ENCODE peak calls at places on chromosomes 2 and 18, in seven cellular contexts. M is RWPE1, D is A549, Y is WTC11, H is cardiac muscle cell, A is GM12865, F is fibroblast of mammary gland. V is an unnamed sample.

GRCh38 chr2:8580316-8581047 is 101.4 kb upstream of the ID2 start:
- DNase-seq in A (no peak), F (no peak), M (no peak), D (no peak), H (no peak), Y (no peak), V (no peak)

GRCh38 chr2:39506215-39506614 is 69.1 kb upstream of the MAP4K3 start:
- DNase-seq in M (no peak), A (no peak), D (no peak), Y (no peak), H (no peak), F (no peak), V (no peak)

GRCh38 chr2:189679224-189679623 is 4.8 kb downstream of the ANKAR start:
- DNase-seq in A (no peak), Y (no peak), H (no peak), D (no peak), M (no peak), F (peak), V (no peak)

GRCh38 chr2:143808166-143808565 is 678.9 kb downstream of the ARHGAP15 start:
- DNase-seq in A (no peak), Y (no peak), H (no peak), F (peak), M (peak), D (no peak), V (no peak)

GRCh38 chr2:101223814-101224231 is 28.9 kb upstream of the CNOT11 start:
- DNase-seq in D (no peak), M (no peak), H (no peak), Y (no peak), A (peak), F (no peak), V (peak)

GRCh38 chr2:215880970-215881369 is 132.4 kb downstream of the MREG start:
- DNase-seq in M (no peak), H (no peak), D (no peak), A (peak), Y (no peak), F (no peak), V (peak)

GRCh38 chr2:111710613-111711012 is 173.4 kb downstream of the ANAPC1 start:
- DNase-seq in D (no peak), M (no peak), A (no peak), H (no peak), Y (no peak), F (no peak), V (no peak)

GRCh38 chr2:104766683-104767082 is 87.2 kb upstream of the POU3F3 start:
- DNase-seq in H (no peak), M (no peak), Y (peak), A (no peak), F (no peak), D (no peak), V (no peak)

GRCh38 chr2:10303174-10303633 is 500 bp downstream of the HPCAL1 start:
- DNase-seq in Y (no peak), D (no peak), H (no peak), F (no peak), A (no peak), M (no peak), V (no peak)

GRCh38 chr2:46074501-46074900 is 222.7 kb upstream of the EPAS1 start:
- DNase-seq in D (no peak), M (no peak), Y (no peak), H (peak), F (no peak), A (no peak), V (no peak)

GRCh38 chr2:240341064-240341463 is 94.4 kb upstream of the GPC1 start:
- DNase-seq in M (no peak), A (no peak), Y (no peak), F (no peak), H (no peak), D (no peak), V (no peak)

GRCh38 chr2:100820346-100821254 is 661 bp downstream of the NPAS2 start:
- DNase-seq in Y (peak), H (no peak), F (no peak), M (no peak), D (no peak), A (no peak), V (no peak)

GRCh38 chr18:72542993-72543361 is 1.2 kb downstream of the CBLN2 start:
- DNase-seq in D (no peak), A (no peak), F (no peak), Y (peak), M (no peak), H (peak), V (peak)

GRCh38 chr2:96802281-96802595 is 13.8 kb upstream of the CNNM3 start:
- DNase-seq in F (no peak), H (no peak), D (no peak), Y (no peak), M (no peak), A (peak), V (peak)

GRCh38 chr18:79058007-79058406 is 11.2 kb upstream of the ATP9B start:
- DNase-seq in Y (no peak), F (no peak), D (no peak), A (peak), H (no peak), M (no peak), V (no peak)

GRCh38 chr2:238848941-238849853 is 1.3 kb downstream of the TWIST2 start:
- DNase-seq in D (no peak), Y (peak), F (peak), A (no peak), M (no peak), H (no peak), V (no peak)

GRCh38 chr2:234240917-234241316 is 190.4 kb downstream of the SPP2 start:
- DNase-seq in H (no peak), F (peak), A (no peak), Y (no peak), D (no peak), M (peak), V (no peak)

GRCh38 chr2:20588918-20589871 is 61.7 kb downstream of the HS1BP3 start:
- DNase-seq in M (no peak), Y (no peak), A (no peak), F (no peak), H (no peak), D (no peak), V (no peak)

GRCh38 chr2:206096876-206097275 is 10.9 kb upstream of the INO80D start:
- DNase-seq in D (no peak), H (no peak), Y (no peak), M (no peak), F (no peak), A (no peak), V (no peak)

GRCh38 chr2:113891265-113891959 is 1.5 kb downstream of the ACTR3 start:
- DNase-seq in A (no peak), F (no peak), H (no peak), Y (no peak), D (no peak), M (no peak), V (no peak)

GRCh38 chr2:164735309-164735919 is 106.2 kb downstream of the COBLL1 start:
- DNase-seq in A (no peak), H (no peak), D (no peak), Y (no peak), M (no peak), F (no peak), V (no peak)

GRCh38 chr2:110994250-110994961 is 126.3 kb upstream of the BCL2L11 start:
- DNase-seq in H (no peak), M (no peak), A (no peak), D (no peak), F (no peak), Y (no peak), V (no peak)

GRCh38 chr2:102114851-102115497 is 27.6 kb upstream of the IL1R1 start:
- DNase-seq in A (peak), D (no peak), H (no peak), F (peak), Y (no peak), M (no peak), V (no peak)

GRCh38 chr18:51734576-51734975 is 537.1 kb upstream of the MEX3C start:
- DNase-seq in Y (no peak), M (no peak), H (no peak), A (peak), F (no peak), D (no peak), V (no peak)

GRCh38 chr2:103823847-103824246 is 1030.1 kb upstream of the POU3F3 start:
- DNase-seq in Y (no peak), D (no peak), H (no peak), A (no peak), F (no peak), M (peak), V (no peak)

GRCh38 chr2:32954206-32954605 is 7.5 kb downstream of the LTBP1 start:
- DNase-seq in M (no peak), F (no peak), A (no peak), D (no peak), H (no peak), Y (no peak), V (no peak)

GRCh38 chr2:75560022-75560767 is 544 bp downstream of the EVA1A start:
- DNase-seq in D (peak), F (peak), M (peak), H (peak), Y (peak), A (peak), V (no peak)

GRCh38 chr2:678964-679363 is 1.8 kb upstream of the TMEM18 start:
- DNase-seq in A (no peak), D (no peak), F (no peak), Y (no peak), H (no peak), M (no peak), V (no peak)

GRCh38 chr2:67970542-67970941 is 92.3 kb downstream of the C1D start:
- DNase-seq in M (no peak), A (no peak), H (no peak), Y (no peak), F (no peak), D (no peak), V (no peak)

GRCh38 chr2:121255363-121255762 is 29.6 kb downstream of the TFCP2L1 start:
- DNase-seq in A (no peak), M (no peak), Y (no peak), H (no peak), F (no peak), D (no peak), V (no peak)

GRCh38 chr2:64655873-64656272 is 2.2 kb upstream of the SERTAD2 start:
- DNase-seq in D (no peak), H (no peak), A (no peak), M (no peak), F (no peak), Y (no peak), V (no peak)

GRCh38 chr18:9817725-9818422 is 67.9 kb upstream of the TXNDC2 start:
- DNase-seq in M (no peak), Y (no peak), D (no peak), A (no peak), F (no peak), H (no peak), V (no peak)

GRCh38 chr2:138421971-138422335 is 79.6 kb upstream of the SPOPL start:
- DNase-seq in F (peak), Y (no peak), D (peak), H (no peak), A (no peak), M (peak), V (no peak)

GRCh38 chr2:191638079-191638801 is 39.7 kb upstream of the NABP1 start:
- DNase-seq in M (peak), H (no peak), F (no peak), A (no peak), D (no peak), Y (no peak), V (no peak)

GRCh38 chr2:43070039-43070438 is 156.4 kb downstream of the ZFP36L2 start:
- DNase-seq in H (no peak), D (no peak), F (no peak), M (no peak), A (no peak), Y (no peak), V (no peak)

GRCh38 chr2:241905716-241906376 is 36.3 kb downstream of the RTP5 start:
- DNase-seq in M (no peak), F (no peak), H (no peak), A (no peak), D (no peak), Y (no peak), V (no peak)

GRCh38 chr2:150030440-150030839 is 442.9 kb upstream of the MMADHC start:
- DNase-seq in H (no peak), M (no peak), D (no peak), F (no peak), Y (no peak), A (no peak), V (no peak)

GRCh38 chr2:68250652-68251186 is 1.6 kb downstream of the PPP3R1 start:
- DNase-seq in A (no peak), H (no peak), Y (no peak), D (no peak), F (no peak), M (no peak), V (no peak)

DNA sequence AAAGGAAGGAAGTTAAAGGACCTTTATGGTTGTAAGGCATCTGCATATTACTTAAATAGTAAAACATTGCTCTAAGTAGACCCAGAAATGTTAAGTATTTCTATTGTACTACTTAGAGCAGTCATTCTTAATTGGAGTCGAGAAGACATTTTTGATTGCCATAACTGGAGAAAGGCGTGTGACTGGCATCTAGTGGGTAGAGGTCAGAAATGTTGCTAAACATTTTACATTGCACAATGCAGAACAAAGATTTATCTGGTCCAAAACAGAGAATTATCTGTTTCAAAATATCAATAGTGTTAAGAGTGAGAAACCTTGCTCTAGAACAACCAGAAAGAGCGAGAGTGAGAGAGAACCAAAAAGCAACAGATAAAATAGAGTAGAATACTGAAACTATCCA is 23.3 kb upstream of the ROCK1 start:
- DNase-seq in M (no peak), H (no peak), D (peak), A (peak), F (peak), Y (no peak), V (no peak)
- TF ChIP-seq CTCF in M (peak), H (peak), D (no peak), A (peak), F (peak), Y (no peak), V (peak)

GRCh38 chr18:42051411-42051810 is 96.4 kb downstream of the PIK3C3 start:
- DNase-seq in Y (no peak), H (no peak), D (no peak), A (no peak), M (no peak), F (no peak), V (no peak)

GRCh38 chr18:42048150-42048549 is 93.1 kb downstream of the PIK3C3 start:
- DNase-seq in D (peak), M (peak), H (no peak), F (peak), Y (no peak), A (no peak), V (no peak)

GRCh38 chr18:42053188-42053781 is 98.3 kb downstream of the PIK3C3 start:
- DNase-seq in F (peak), Y (peak), H (peak), M (peak), D (peak), A (peak), V (no peak)

GRCh38 chr18:42047721-42048120 is 92.7 kb downstream of the PIK3C3 start:
- DNase-seq in D (no peak), H (no peak), F (peak), Y (no peak), M (no peak), A (no peak), V (no peak)

GRCh38 chr18:42052137-42052708 is 97.2 kb downstream of the PIK3C3 start:
- DNase-seq in Y (no peak), M (no peak), H (no peak), D (no peak), F (peak), A (no peak), V (no peak)
- TF ChIP-seq CTCF in Y (no peak), M (peak), H (peak), D (peak), F (peak), A (no peak), V (peak)

DNA sequence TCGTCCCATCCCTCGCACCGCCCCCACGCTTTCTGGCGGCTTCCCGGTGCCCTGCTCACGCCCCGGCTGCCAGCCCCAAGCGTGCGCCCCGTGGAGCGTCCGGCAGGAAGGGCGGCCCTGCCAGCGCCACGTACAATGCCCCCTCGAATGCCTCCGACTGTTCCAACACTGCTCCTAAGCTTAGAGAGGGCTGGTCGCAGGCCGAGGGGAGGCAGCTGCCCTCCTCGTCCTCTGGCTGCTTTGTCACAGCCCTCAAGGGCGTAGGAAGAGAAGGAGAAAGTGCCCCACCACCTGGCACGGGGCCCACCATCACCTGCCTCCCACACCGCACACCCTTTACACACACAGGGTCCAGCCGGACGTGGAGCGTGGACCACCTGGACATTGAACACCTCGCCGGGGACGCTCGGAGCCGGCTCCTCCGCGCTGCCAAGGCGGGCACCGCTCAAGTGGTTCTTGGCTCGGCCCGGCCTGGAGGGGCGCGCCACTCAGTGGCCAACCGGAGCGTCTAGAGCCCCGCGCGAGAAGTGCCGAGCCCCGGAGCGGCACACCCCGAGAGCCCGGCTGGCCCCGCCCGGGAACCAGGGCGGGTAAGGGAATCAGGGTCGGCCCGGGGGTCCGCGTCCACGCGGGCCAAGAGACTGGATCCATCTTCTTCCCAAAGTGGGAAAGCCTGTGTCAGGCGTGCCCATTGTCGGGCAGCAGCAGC is 830 bp downstream of the DNER start:
- DNase-seq in H (peak), D (peak), F (no peak), Y (peak), A (peak), M (peak), V (peak)
- TF ChIP-seq CTCF in H (no peak), D (no peak), F (no peak), Y (no peak), A (no peak), M (peak), V (no peak)

DNA sequence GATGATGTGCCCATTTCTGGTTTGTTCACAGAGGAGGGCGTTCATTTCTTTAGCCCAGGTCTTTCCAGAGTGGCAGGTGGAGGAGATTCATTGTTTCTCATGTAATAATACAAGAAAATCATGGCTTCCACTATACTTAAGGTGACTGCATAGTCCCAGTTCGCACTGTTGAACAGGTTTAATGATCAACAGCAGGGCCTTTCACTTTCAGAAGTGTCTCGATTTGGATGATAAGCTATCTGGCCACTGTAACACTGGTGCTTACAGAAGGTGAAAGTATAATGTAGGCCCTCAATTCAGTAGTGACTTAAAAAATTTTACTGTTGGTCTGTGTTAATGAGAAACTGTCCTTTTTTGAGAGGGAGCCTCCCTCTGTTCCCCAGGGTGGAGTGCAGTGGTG is 1.4 kb downstream of the RMC1 start:
- DNase-seq in Y (no peak), D (no peak), H (no peak), M (no peak), F (no peak), A (peak), V (peak)
- TF ChIP-seq CTCF in Y (no peak), D (no peak), H (no peak), M (no peak), F (no peak), A (no peak), V (no peak)

V was measured in GM06990.